ENCODE peak calls at places on chromosomes 6 and 20, in six cellular contexts. One of them, this sample, is unnamed. For H3K36me3, the result is how much of the 10 kb centered on the place peaks cover.

GRCh38 chr20:13786143-13786828 is 1.5 kb downstream of the NDUFAF5 start:
- DNase-seq in H1: no peak
- DNase-seq in mesenchymal stem cell: no peak
- DNase-seq in trophoblast cell: no peak
- DNase-seq in mesendoderm: no peak
- DNase-seq in IMR-90: no peak
- DNase-seq in this sample: no peak

GRCh38 chr20:51579137-51579536 is 36.6 kb upstream of the NFATC2 start:
- DNase-seq in mesenchymal stem cell: peak
- DNase-seq in IMR-90: peak
- DNase-seq in H1: no peak
- DNase-seq in trophoblast cell: no peak
- DNase-seq in mesendoderm: no peak
- DNase-seq in this sample: no peak

GRCh38 chr6:57173886-57174510 is 1.9 kb downstream of the BAG2 start:
- DNase-seq in mesenchymal stem cell: peak
- DNase-seq in trophoblast cell: peak
- DNase-seq in mesendoderm: peak
- DNase-seq in IMR-90: peak
- DNase-seq in H1: no peak
- DNase-seq in this sample: no peak

GRCh38 chr6:133610974-133611373 is 277.9 kb upstream of the TCF21 start:
- DNase-seq in trophoblast cell: no peak
- DNase-seq in mesendoderm: no peak
- DNase-seq in mesenchymal stem cell: no peak
- DNase-seq in IMR-90: no peak
- DNase-seq in H1: no peak
- DNase-seq in this sample: no peak

GRCh38 chr6:119727504-119728219 is 378.1 kb upstream of the MAN1A1 start:
- DNase-seq in H1: no peak
- DNase-seq in IMR-90: no peak
- DNase-seq in mesendoderm: peak
- DNase-seq in mesenchymal stem cell: no peak
- DNase-seq in trophoblast cell: peak
- DNase-seq in this sample: no peak

GRCh38 chr6:112352607-112353006 is 5.5 kb downstream of the RFPL4B start:
- DNase-seq in trophoblast cell: no peak
- DNase-seq in mesendoderm: no peak
- DNase-seq in IMR-90: no peak
- DNase-seq in mesenchymal stem cell: no peak
- DNase-seq in H1: no peak
- DNase-seq in this sample: no peak

GRCh38 chr20:51634877-51635276 is 92.4 kb upstream of the NFATC2 start:
- DNase-seq in trophoblast cell: no peak
- DNase-seq in H1: no peak
- DNase-seq in mesendoderm: no peak
- DNase-seq in mesenchymal stem cell: no peak
- DNase-seq in IMR-90: no peak
- DNase-seq in this sample: no peak

GRCh38 chr6:111603648-111604047 is 2.0 kb downstream of the TRAF3IP2 start:
- DNase-seq in IMR-90: peak
- DNase-seq in mesenchymal stem cell: peak
- DNase-seq in trophoblast cell: no peak
- DNase-seq in H1: no peak
- DNase-seq in mesendoderm: no peak
- DNase-seq in this sample: no peak

GRCh38 chr6:135170238-135170637 is 10.9 kb upstream of the MYB start:
- DNase-seq in mesenchymal stem cell: no peak
- DNase-seq in mesendoderm: no peak
- DNase-seq in H1: no peak
- DNase-seq in trophoblast cell: peak
- DNase-seq in IMR-90: no peak
- DNase-seq in this sample: no peak

GRCh38 chr6:17431581-17431980 is 38.2 kb downstream of the CAP2 start:
- DNase-seq in mesenchymal stem cell: peak
- DNase-seq in mesendoderm: peak
- DNase-seq in H1: no peak
- DNase-seq in trophoblast cell: no peak
- DNase-seq in IMR-90: peak
- DNase-seq in this sample: no peak

GRCh38 chr6:88662163-88662580 is 301.2 kb downstream of the RNGTT start:
- DNase-seq in mesenchymal stem cell: no peak
- DNase-seq in IMR-90: no peak
- DNase-seq in H1: no peak
- DNase-seq in mesendoderm: no peak
- DNase-seq in trophoblast cell: no peak
- DNase-seq in this sample: no peak

GRCh38 chr6:137395316-137395715 is 98.9 kb downstream of the OLIG3 start:
- DNase-seq in IMR-90: no peak
- DNase-seq in mesendoderm: no peak
- DNase-seq in H1: no peak
- DNase-seq in mesenchymal stem cell: no peak
- DNase-seq in trophoblast cell: no peak
- DNase-seq in this sample: no peak

GRCh38 chr6:31737315-31738047 is 1.2 kb upstream of the CLIC1 start:
- DNase-seq in mesenchymal stem cell: peak
- DNase-seq in trophoblast cell: no peak
- DNase-seq in H1: peak
- DNase-seq in mesendoderm: peak
- DNase-seq in IMR-90: no peak
- DNase-seq in this sample: peak

GRCh38 chr20:32457476-32457986 is 99.4 kb downstream of the ASXL1 start:
- DNase-seq in H1: peak
- DNase-seq in IMR-90: peak
- DNase-seq in trophoblast cell: no peak
- DNase-seq in mesenchymal stem cell: peak
- DNase-seq in mesendoderm: peak
- DNase-seq in this sample: peak

GRCh38 chr6:1554881-1555569 is 54.7 kb upstream of the FOXC1 start:
- DNase-seq in H1: no peak
- DNase-seq in mesenchymal stem cell: no peak
- DNase-seq in IMR-90: peak
- DNase-seq in trophoblast cell: peak
- DNase-seq in mesendoderm: no peak
- DNase-seq in this sample: no peak

GRCh38 chr20:6746901-6747609 is 20.4 kb upstream of the BMP2 start:
- DNase-seq in H1: no peak
- DNase-seq in trophoblast cell: no peak
- DNase-seq in mesendoderm: peak
- DNase-seq in IMR-90: peak
- DNase-seq in mesenchymal stem cell: peak
- DNase-seq in this sample: no peak

GRCh38 chr6:2865270-2866182 is 23.9 kb upstream of the SERPINB1 start:
- DNase-seq in mesenchymal stem cell: peak
- DNase-seq in mesendoderm: peak
- DNase-seq in trophoblast cell: peak
- DNase-seq in IMR-90: peak
- DNase-seq in H1: no peak
- DNase-seq in this sample: no peak

GRCh38 chr6:148943451-148943850 is 196.6 kb downstream of the UST start:
- DNase-seq in mesenchymal stem cell: peak
- DNase-seq in H1: no peak
- DNase-seq in IMR-90: peak
- DNase-seq in mesendoderm: no peak
- DNase-seq in trophoblast cell: peak
- DNase-seq in this sample: no peak

GRCh38 chr20:15236812-15237211 is 899.4 kb upstream of the FLRT3 start:
- DNase-seq in mesendoderm: peak
- DNase-seq in mesenchymal stem cell: peak
- DNase-seq in IMR-90: peak
- DNase-seq in H1: peak
- DNase-seq in trophoblast cell: peak
- DNase-seq in this sample: peak

GRCh38 chr6:105077592-105078463 is 102.0 kb downstream of the POPDC3 start:
- DNase-seq in mesendoderm: peak
- DNase-seq in trophoblast cell: peak
- DNase-seq in H1: no peak
- DNase-seq in mesenchymal stem cell: peak
- DNase-seq in IMR-90: peak
- DNase-seq in this sample: peak

DNA sequence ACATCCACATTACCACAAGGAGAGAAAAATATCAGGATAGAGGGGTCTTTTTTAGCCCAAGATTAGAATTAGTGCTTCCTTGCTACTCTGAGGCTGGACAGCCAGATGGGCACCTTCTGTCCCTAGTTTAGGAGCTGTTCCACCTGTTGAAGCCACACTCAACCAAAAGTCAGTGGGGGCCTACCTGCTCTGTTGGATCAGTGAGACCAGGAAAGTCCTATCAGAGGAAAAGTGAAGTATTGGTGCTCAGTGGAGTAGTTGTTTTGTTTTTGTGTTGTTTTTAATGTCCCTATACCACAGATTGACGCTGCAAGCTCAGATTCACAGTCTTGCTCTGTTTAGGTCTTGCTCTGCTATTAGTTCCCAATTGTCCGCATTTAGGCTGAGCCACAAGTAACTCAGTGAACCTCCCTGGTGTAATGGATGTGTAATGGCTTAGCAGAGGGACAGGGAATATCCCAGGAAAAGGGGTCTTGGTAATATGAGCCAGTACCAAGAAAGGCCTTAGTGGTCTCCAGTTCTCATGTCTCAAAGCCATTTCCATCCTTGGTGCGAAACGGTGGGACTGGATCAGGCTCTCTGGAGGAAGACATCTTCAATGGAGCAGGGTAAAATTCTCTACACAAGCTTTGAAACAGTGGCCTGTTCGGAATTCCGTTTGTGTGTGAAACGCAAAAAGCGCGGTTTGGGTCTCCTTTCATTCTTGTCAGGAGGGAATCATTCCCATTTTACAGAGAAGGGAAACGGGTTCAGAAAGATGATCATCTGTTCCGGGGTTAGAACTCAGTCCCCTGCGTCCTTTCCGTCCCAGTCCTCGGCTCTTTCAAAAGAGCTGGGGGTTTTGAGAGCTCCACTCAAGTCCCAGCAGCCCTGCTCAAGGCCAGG is 631 bp upstream of the PABPC1L start:
- DNase-seq in mesenchymal stem cell: peak
- DNase-seq in mesendoderm: peak
- DNase-seq in H1: no peak
- DNase-seq in IMR-90: no peak
- DNase-seq in trophoblast cell: no peak
- DNase-seq in this sample: peak
- H3K36me3 ChIP-seq in mesenchymal stem cell: half or more
- H3K36me3 ChIP-seq in mesendoderm: under half
- H3K36me3 ChIP-seq in H1: under half
- H3K36me3 ChIP-seq in IMR-90: under half
- H3K36me3 ChIP-seq in trophoblast cell: under half
- H3K36me3 ChIP-seq in this sample: under half

DNA sequence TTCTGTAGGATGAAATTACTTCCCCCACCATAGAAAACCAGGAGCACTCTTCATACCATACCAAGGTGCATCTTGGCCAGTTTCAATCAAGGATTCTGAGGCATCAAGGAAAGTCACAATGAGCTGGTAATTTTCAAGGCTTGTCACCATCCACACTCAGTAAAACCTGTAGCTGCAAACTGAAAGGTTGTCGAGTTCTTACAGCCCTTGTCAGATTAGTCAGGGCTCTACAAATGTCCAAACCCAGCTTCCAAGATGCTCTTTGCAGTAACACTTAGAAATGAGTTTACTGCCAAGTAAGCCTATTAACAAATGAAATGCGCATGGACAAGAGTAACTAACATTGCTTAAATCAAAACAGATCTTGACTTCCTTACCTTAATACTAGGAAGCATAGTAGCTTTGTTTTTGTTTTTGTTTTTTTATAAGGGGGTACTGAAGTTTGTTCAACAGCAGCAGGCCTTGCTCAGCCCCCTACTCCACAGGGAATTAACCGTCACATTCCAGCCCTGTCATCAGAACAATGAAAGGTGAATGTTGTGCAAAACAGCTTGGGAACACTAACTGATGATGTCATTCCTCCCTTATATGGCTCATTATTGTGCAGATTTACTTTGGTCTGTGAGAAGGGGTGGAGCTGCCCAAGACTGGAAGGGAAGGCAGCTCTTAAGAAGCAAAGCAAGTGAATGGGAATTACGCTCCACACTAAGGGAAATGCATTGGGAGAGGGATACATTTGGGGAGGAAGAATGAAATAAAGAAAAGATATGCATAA is 49.9 kb upstream of the TMEM30A start:
- DNase-seq in mesenchymal stem cell: peak
- DNase-seq in IMR-90: peak
- DNase-seq in trophoblast cell: peak
- DNase-seq in mesendoderm: peak
- DNase-seq in H1: peak
- DNase-seq in this sample: peak
- H3K18ac ChIP-seq in mesenchymal stem cell: no peak
- H3K18ac ChIP-seq in IMR-90: peak
- H3K18ac ChIP-seq in trophoblast cell: no peak
- H3K18ac ChIP-seq in mesendoderm: no peak
- H3K18ac ChIP-seq in H1: peak
- H3K18ac ChIP-seq in this sample: no peak

DNA sequence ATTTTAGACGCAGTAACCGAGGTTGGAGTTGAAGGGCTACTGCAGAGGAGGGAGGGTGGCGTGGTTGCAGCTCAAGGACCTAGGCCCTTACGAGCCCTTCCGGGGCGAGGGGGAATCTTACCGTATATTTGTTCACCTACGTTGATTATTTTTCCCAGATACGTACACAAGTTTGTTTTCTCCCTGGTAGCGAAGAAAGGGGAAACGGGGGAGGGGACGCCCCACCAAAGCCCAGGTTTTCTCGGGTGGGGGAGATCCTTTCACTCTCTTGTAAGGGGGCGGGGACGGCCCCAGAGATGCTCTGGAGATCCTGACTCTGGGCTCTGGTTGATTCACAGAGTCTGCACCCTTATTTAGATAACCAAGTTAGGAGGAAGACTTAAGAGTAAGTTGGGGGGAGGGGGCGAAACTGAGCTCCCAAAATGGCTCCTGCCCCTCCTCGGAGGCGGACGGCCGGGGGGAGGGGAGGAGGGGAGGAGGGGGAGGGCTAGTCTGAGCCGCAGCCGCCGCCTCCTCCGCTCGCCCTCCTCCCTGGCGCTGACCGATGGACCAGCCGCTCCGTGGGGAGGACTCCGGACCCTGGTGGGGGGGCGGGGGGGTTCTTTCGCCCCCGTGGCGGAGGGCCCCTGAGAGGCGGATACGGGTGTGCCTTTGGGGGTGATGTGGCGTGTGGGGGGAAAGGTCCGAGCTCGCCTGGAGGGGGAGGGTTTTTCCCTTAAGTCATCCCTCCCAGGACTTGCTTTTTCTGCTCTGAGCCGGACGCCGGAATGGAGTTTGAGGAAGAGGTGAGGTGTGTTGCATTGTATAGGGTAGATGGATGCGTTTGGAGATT is 2.2 kb downstream of the BRD2 start:
- DNase-seq in mesenchymal stem cell: peak
- DNase-seq in mesendoderm: peak
- DNase-seq in H1: peak
- DNase-seq in trophoblast cell: peak
- DNase-seq in IMR-90: peak
- DNase-seq in this sample: peak
- H4K8ac ChIP-seq in mesenchymal stem cell: peak
- H4K8ac ChIP-seq in mesendoderm: peak
- H4K8ac ChIP-seq in H1: peak
- H4K8ac ChIP-seq in trophoblast cell: peak
- H4K8ac ChIP-seq in IMR-90: peak
- H4K8ac ChIP-seq in this sample: no peak

DNA sequence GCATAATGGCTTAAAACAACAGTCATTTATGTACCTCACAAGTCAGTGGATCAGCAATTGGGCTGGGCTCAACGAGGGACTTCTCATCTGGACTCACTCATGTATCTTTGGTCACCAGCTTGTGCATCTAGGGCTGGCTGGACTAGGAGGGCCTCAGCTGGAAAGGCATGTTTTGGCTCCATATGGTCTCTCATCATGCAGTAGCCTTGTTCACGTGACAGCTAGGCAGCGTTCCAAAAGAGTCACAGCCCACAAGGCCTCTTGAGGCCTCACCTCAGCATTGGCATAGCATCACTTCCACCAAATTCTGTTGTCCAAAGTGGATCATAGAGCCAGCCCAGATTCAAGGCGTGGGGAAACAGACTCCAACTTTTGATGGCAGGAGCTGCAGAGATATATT is 110.1 kb downstream of the MAFB start:
- DNase-seq in H1: no peak
- DNase-seq in mesenchymal stem cell: no peak
- DNase-seq in IMR-90: no peak
- DNase-seq in mesendoderm: no peak
- DNase-seq in trophoblast cell: no peak
- DNase-seq in this sample: no peak
- H3K36me3 ChIP-seq in H1: under half
- H3K36me3 ChIP-seq in mesenchymal stem cell: under half
- H3K36me3 ChIP-seq in IMR-90: under half
- H3K36me3 ChIP-seq in mesendoderm: under half
- H3K36me3 ChIP-seq in trophoblast cell: under half
- H3K36me3 ChIP-seq in this sample: under half

This sample was measured in neuronal stem cell.